ENCODE peak calls at places on chromosomes 11 and 22, in seven cellular contexts. P, W, O, N, I, X and H are unnamed samples.

GRCh38 chr11:26578998-26579635 is 7.1 kb upstream of the MUC15 start:
- DNase-seq in I (no peak), X (no peak), P (no peak), O (peak; percentile 76), W (no peak), N (no peak), H (no peak)

GRCh38 chr11:35087648-35088047 is 51.3 kb upstream of the CD44 start:
- DNase-seq in N (no peak), X (no peak), P (no peak), W (no peak), O (peak; percentile 86), I (peak; percentile 53), H (no peak)

GRCh38 chr11:111983187-111983986 is 41.8 kb upstream of the DLAT start:
- DNase-seq in X (peak; percentile 60), N (no peak), O (no peak), W (peak; percentile 61), I (peak; percentile 72), P (no peak), H (peak; percentile 89)

GRCh38 chr22:41410311-41410751 is 28.6 kb downstream of the TEF start:
- DNase-seq in X (peak; percentile 79), I (no peak), P (peak; percentile 50), W (no peak), O (no peak), N (peak; percentile 65), H (peak; percentile 39)

GRCh38 chr11:128451651-128452470 is 135.5 kb downstream of the ETS1 start:
- DNase-seq in N (peak; percentile 87), I (peak; percentile 57), X (peak; percentile 55), O (peak; percentile 52), P (no peak), W (no peak), H (no peak)

GRCh38 chr11:69307421-69307820 is 13.5 kb downstream of the MYEOV start:
- DNase-seq in P (no peak), O (no peak), N (no peak), I (no peak), W (no peak), X (no peak), H (no peak)

GRCh38 chr11:78218707-78219492 is 30.2 kb downstream of the USP35 start:
- DNase-seq in O (no peak), X (no peak), I (no peak), P (no peak), W (no peak), N (no peak), H (no peak)

GRCh38 chr11:17076517-17077239 is 789 bp downstream of the RPS13 start:
- DNase-seq in P (no peak), N (no peak), X (no peak), O (peak; percentile 19), W (no peak), I (peak; percentile 2), H (no peak)

GRCh38 chr11:57513911-57514537 is 1.5 kb downstream of the SLC43A1 start:
- DNase-seq in N (peak; percentile 72), P (no peak), W (no peak), I (peak; percentile 33), X (peak; percentile 46), O (peak; percentile 33), H (no peak)

GRCh38 chr11:30916764-30917163 is 330.6 kb upstream of the MPPED2 start:
- DNase-seq in P (no peak), X (no peak), O (no peak), W (no peak), N (no peak), I (no peak), H (no peak)

GRCh38 chr11:68773521-68774187 is 22.3 kb upstream of the TESMIN start:
- DNase-seq in X (no peak), P (no peak), I (peak; percentile 85), W (no peak), N (no peak), O (peak; percentile 41), H (no peak)

GRCh38 chr11:45900916-45901617 is 6.0 kb downstream of the FREY1 start:
- DNase-seq in X (no peak), P (no peak), O (no peak), I (no peak), N (no peak), W (no peak), H (no peak)

GRCh38 chr11:19978668-19979518 is 181.4 kb downstream of the DBX1 start:
- DNase-seq in W (no peak), O (peak; percentile 91), P (peak; percentile 19), X (peak; percentile 70), I (peak; percentile 90), N (no peak), H (no peak)

GRCh38 chr11:68750197-68750987 is 928 bp downstream of the TESMIN start:
- DNase-seq in O (no peak), N (no peak), I (no peak), P (no peak), W (no peak), X (no peak), H (no peak)

GRCh38 chr11:3781423-3781822 is 15.9 kb downstream of the NUP98 start:
- DNase-seq in I (peak; percentile 55), N (no peak), X (no peak), P (no peak), W (no peak), O (peak; percentile 66), H (no peak)

GRCh38 chr11:105937738-105938137 is 84.3 kb downstream of the MSANTD4 start:
- DNase-seq in N (no peak), X (no peak), W (no peak), I (peak; percentile 46), P (no peak), O (peak; percentile 19), H (no peak)

GRCh38 chr11:109026891-109027489 is 362.1 kb downstream of the DDX10 start:
- DNase-seq in P (no peak), X (no peak), O (peak; percentile 67), W (no peak), I (peak; percentile 66), N (no peak), H (no peak)

GRCh38 chr11:21396351-21397008 is 727.1 kb downstream of the NELL1 start:
- DNase-seq in P (no peak), W (no peak), X (no peak), N (no peak), I (no peak), O (no peak), H (no peak)

DNA sequence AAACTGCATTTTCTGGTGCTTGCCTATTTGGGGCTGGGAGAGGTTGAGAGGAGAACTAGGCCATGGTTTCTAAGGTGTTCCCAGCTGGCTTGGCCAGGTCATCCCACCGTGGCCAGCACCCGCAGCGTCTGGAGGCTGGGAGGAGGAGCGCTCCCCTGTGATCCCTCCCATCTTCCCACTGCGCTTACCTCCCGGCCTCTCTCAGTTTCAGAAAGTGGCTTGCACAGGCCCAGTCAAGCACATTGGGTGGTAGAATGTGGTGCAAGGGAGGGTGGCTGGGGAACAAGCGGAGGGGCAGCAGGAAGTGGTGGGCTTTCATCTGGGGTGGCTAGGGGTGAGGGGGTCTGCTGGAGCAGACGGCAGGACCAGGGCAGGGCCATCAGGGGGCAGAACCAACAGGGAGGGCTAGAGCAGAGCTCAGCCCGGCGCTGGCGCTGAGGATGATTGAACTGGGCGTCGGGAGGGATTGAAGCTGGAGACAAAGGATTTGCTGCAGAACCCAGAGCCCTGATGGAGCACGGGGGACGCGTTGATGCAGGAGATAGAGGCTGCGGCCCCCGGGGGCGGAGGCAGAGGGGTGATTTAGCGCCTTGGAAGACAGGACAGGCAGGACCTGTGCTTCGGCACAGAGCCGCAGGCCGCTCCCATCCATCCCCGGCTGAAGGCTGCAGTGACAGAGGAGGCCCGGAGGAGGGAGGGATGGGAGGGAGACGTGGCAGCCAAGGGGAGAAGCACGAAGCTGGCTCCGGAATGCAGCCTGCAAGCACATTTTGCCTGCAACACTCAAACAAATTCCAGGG is 76.0 kb downstream of the TRIM29 start:
- DNase-seq in P (no peak), I (no peak), W (no peak), X (no peak), N (peak; percentile 56), O (no peak), H (no peak)
- TF ChIP-seq CTCF in P (peak; percentile 26), I (no peak), W (no peak), X (no peak), N (no peak), O (no peak), H (no peak)

GRCh38 chr11:8059571-8060011 is 21.4 kb upstream of the TUB start:
- DNase-seq in X (no peak), N (peak; percentile 57), I (no peak), O (no peak), W (no peak), P (no peak), H (no peak)
- H3K4me3 ChIP-seq in X (no peak overlapping the region), N (no peak overlapping the region), I (no peak overlapping the region), O (no peak overlapping the region), W (no peak overlapping the region), P (no peak overlapping the region), H (no peak overlapping the region)

GRCh38 chr22:32177221-32177765 is 18.2 kb upstream of the C22orf42 start:
- DNase-seq in X (no peak), O (no peak), I (no peak), P (no peak), N (peak; percentile 21), W (no peak), H (no peak)

GRCh38 chr22:32181043-32181442 is 21.9 kb upstream of the C22orf42 start:
- DNase-seq in X (no peak), P (no peak), W (no peak), N (no peak), I (no peak), O (no peak), H (no peak)

DNA sequence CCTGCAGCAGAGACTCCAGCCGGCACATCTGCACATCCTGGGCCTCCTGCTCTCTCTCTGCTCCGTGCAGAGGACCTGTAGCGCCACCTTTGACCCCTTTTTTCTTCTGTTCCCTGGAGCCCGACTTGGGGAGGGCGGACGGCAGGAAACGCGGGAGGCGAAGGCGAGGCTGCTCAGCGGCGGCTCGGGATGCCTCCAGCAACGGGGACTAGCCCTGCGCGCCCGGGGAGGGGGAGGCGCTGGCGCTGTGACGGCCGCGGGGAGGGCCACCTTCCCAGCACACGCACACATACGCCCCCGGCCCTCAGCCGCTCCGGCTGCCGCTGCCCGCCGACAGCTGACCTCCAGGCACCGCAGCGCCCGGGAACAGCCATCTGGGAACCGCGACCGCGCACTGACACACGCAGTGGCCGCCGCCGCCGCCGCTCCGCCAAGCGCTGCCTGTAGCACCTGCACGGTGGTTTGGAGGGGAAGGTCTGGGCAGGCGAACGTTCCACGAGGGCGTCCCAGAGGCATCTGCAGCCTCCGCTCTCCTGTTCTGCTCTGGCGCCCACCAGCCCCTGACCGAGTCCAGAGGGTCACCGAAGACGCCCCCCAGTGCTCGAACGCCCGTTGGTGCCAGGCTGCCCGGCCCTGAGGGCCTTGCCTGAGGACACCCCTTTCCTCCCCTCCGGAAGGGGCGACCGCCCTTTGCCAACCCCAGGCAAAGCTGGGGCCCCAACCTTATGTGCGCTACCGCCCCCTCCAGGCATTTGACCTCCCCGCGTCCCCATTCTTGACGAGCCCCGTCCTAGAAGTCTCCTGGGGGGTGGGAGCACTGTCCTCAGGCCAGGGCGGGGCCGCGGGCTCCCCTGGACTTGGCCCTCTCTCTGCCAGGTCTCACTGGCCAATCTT is 16.9 kb upstream of the C22orf42 start:
- DNase-seq in P (no peak), I (no peak), W (no peak), O (no peak), X (no peak), N (peak; percentile 42), H (no peak)
- TF ChIP-seq CTCF in P (no peak), I (no peak), W (no peak), O (no peak), X (no peak), N (no peak), H (no peak)

DNA sequence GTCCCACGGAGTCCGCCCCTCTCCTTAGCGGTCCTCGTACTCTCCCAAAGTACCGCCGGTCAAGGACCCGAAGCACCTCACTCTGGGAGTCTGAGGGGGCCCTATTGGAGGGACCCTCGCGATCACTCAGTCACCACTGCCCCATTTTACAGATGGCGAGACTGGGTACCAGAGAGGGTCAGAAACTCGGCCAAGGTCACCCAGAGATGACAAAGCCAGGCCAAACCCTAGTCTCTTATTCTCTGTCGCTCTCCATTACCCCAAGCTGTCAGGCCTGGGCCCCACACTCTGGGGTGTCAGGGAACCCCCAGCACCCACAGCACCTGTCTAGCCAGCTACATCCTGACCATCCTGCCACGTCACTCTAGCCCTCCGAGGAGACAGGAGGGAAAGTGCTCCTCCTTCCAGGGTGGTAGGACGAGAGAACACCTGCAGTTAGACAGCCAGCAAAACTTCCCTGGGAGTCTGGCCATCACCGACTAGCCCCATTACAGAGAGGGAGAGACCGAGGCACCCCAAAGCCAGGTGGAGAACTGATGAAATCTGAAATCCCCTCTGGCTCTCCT is 1.4 kb upstream of the KCNJ4 start:
- DNase-seq in P (no peak), I (no peak), X (no peak), N (no peak), W (no peak), O (no peak), H (no peak)
- H3K4me3 ChIP-seq in P (peak overlapping the region; percentile 53), I (no peak overlapping the region), X (no peak overlapping the region), N (peak overlapping the region; percentile 66), W (peak overlapping the region; percentile 77), O (no peak overlapping the region), H (no peak overlapping the region)